ENCODE peak calls at places on chromosomes 4 and X, in six cellular contexts. O, Y, D, A, L and S are unnamed samples.

GRCh38 chrX:140713174-140713539 is 3.6 kb downstream of the LINC00632 start:
- DNase-seq in D (no peak), Y (no peak), O (no peak), A (no peak), L (no peak), S (no peak)

GRCh38 chr4:128635141-128635911 is 174.2 kb upstream of the JADE1 start:
- DNase-seq in Y (peak), D (no peak), O (no peak), A (peak), L (no peak), S (no peak)

GRCh38 chr4:83255584-83255983 is 29.0 kb downstream of the COQ2 start:
- DNase-seq in A (peak), D (peak), L (no peak), Y (no peak), O (no peak), S (no peak)

GRCh38 chr4:8607603-8608481 is 15.3 kb downstream of the CPZ start:
- DNase-seq in O (peak), D (no peak), L (peak), Y (peak), A (peak), S (peak)

GRCh38 chrX:150897371-150898319 is 823 bp downstream of the CD99L2 start:
- DNase-seq in L (no peak), D (peak), Y (peak), O (peak), A (peak), S (no peak)

GRCh38 chrX:97155809-97156208 is 272.1 kb downstream of the RPA4 start:
- DNase-seq in D (no peak), L (no peak), Y (no peak), A (no peak), O (no peak), S (no peak)

GRCh38 chr4:107824367-107825071 is at the start of gene SGMS2:
- DNase-seq in L (no peak), D (peak), A (peak), O (peak), Y (peak), S (peak)

GRCh38 chr4:23305026-23305425 is 584.8 kb downstream of the PPARGC1A start:
- DNase-seq in A (no peak), D (no peak), L (no peak), Y (no peak), O (no peak), S (no peak)

GRCh38 chr4:184096561-184097239 is 121.0 kb downstream of the ENPP6 start:
- DNase-seq in O (no peak), A (peak), Y (no peak), D (no peak), L (no peak), S (no peak)

GRCh38 chr4:102623622-102624021 is 122.5 kb downstream of the NFKB1 start:
- DNase-seq in A (peak), L (no peak), D (peak), Y (peak), O (no peak), S (no peak)

GRCh38 chrX:65874765-65875164 is 165.1 kb downstream of the VSIG4 start:
- DNase-seq in D (peak), O (no peak), A (no peak), L (no peak), Y (no peak), S (no peak)

GRCh38 chrX:65866762-65867161 is 173.1 kb downstream of the VSIG4 start:
- DNase-seq in D (no peak), O (no peak), L (no peak), Y (no peak), A (no peak), S (no peak)

GRCh38 chrX:65866146-65866545 is 173.7 kb downstream of the VSIG4 start:
- DNase-seq in O (no peak), Y (no peak), D (no peak), A (no peak), L (no peak), S (peak)

GRCh38 chrX:65874110-65874509 is 165.8 kb downstream of the VSIG4 start:
- DNase-seq in Y (no peak), D (no peak), O (no peak), L (no peak), A (no peak), S (no peak)

GRCh38 chrX:65871671-65872311 is 168.1 kb downstream of the VSIG4 start:
- DNase-seq in D (peak), Y (peak), L (peak), A (peak), O (no peak), S (peak)
- TF ChIP-seq CTCF in D (peak), Y (peak), L (peak), A (no peak), O (no peak), S (peak)

GRCh38 chr4:119041951-119042560 is 93.6 kb upstream of the MYOZ2 start:
- DNase-seq in Y (peak), D (peak), L (peak), A (peak), O (peak), S (peak)
- TF ChIP-seq CTCF in Y (peak), D (peak), L (peak), A (peak), O (peak), S (peak)

GRCh38 chr4:4507403-4507802 is 34.4 kb downstream of the STX18 start:
- DNase-seq in Y (no peak), L (no peak), A (no peak), O (no peak), D (no peak), S (no peak)

GRCh38 chr4:4509521-4509920 is 32.3 kb downstream of the STX18 start:
- DNase-seq in Y (no peak), A (no peak), O (no peak), L (no peak), D (no peak), S (no peak)

GRCh38 chr4:4506961-4507360 is 34.9 kb downstream of the STX18 start:
- DNase-seq in A (peak), L (no peak), D (no peak), Y (no peak), O (no peak), S (no peak)

GRCh38 chr4:4504783-4505182 is 37.1 kb downstream of the STX18 start:
- DNase-seq in A (no peak), L (no peak), Y (no peak), O (no peak), D (no peak), S (no peak)

DNA sequence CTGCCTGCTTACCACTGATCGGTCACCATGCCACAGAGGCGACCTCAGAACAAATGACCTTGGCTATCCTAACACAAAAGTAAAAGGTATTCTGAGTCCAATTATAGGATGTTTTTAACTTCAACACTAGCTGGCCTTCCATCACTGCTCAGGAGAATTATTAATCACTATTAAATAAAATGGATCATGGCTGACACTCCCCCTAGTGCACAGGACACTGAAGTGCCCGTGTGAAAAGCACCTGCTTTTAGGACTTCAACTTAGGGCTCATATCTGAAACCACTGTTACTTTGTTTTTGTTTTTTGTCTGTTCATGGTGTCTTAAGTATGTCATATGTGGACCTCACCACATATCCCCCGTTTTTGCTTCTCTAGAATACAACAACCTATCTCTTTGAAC is 33.9 kb downstream of the STX18 start:
- DNase-seq in Y (no peak), L (no peak), A (no peak), D (peak), O (no peak), S (no peak)
- TF ChIP-seq CTCF in Y (peak), L (peak), A (peak), D (peak), O (peak), S (peak)

DNA sequence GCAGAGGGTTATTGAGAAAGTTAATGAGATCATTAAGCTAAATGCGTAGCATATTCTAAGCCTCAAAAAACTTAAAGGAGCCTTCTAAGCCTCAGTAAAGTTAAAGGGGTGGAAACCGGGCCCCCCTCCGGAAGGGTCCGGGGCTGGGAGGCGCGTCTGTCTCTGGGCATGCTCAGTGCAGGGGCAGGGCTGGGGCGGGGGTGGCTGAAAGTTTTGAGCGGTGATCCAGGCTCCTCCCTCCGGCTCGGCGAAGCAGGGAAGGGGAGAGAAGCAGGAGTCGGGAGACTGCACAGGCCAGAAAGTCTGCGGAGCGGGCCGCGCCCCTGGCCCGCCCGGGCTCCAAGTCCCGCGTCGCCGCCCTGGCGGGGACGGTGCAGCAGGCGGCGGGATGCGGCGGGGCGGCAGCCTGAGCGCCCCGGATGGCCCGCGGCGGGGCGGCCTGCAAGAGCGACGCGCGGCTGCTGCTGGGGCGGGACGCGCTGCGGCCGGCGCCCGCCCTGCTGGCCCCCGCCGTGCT is at the start of gene EVC:
- DNase-seq in A (peak), Y (peak), D (peak), O (peak), L (no peak), S (peak)
- TF ChIP-seq CTCF in A (no peak), Y (no peak), D (no peak), O (no peak), L (no peak), S (no peak)

DNA sequence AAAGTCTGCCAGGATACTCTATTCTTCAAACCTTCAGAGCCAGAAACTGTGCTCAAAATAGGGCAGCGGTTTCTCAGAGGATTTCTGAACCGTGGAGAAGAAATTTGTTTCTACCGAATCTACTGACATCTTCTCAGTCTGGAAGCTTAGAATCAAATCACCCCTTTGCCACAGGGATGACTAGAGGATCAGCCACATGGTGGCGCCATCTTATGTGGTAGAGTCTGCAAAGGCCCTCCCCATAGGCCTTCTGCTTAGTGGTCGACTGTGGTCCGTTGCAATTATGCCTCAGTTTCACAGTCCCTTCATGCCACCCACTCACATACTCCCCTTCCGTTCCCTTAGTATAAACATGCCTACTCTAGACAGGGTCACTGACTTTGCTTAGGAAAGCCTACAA is 680.7 kb upstream of the SPANXN1 start:
- DNase-seq in L (no peak), D (peak), O (peak), Y (peak), A (no peak), S (no peak)
- TF ChIP-seq CTCF in L (peak), D (no peak), O (no peak), Y (peak), A (no peak), S (no peak)

DNA sequence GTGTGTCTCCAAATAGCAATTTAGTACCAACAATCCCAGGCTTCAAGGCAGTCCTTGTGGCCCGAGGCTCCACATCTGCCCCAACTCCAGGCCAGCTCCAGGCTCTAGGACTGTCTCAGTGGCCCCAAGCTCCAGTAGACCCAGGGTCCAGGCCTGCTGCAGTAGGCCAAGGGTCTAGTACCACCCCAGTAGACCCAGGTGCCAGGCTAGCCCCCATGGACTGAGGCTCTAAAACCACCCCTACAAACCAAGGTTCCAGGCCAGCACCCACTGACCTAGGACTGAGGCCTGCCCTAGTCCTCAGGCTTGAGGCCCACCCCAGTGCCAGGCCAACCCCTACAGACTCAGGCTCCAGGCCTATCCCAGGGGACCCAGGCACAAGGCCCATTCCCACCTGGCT is 191.6 kb downstream of the DLG3 start:
- DNase-seq in D (no peak), A (no peak), L (no peak), Y (no peak), O (no peak), S (no peak)
- TF ChIP-seq CTCF in D (no peak), A (no peak), L (no peak), Y (no peak), O (no peak), S (no peak)

DNA sequence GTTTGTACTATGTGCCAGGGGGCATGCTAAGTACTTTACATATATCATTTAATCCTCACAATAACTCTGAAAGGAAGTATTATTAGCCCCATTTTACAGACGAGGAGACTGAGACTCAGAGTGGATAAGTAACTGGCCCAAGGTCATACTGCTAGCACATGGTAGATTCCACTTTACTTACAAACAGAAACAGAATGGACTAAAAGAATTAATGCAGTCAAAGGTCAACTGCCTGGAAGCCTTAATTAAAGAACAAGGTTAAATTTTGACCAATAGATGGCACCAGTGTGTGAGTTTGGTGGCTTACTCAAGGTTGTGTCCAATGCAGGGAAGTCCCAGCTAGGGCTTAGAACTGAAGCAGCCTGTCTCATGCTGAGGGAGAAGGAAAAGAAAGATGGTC is 4.7 kb downstream of the RIPPLY1 start:
- DNase-seq in L (no peak), D (peak), A (peak), Y (peak), O (no peak), S (peak)
- TF ChIP-seq CTCF in L (peak), D (peak), A (peak), Y (peak), O (peak), S (peak)

GRCh38 chr4:117447925-117448324 is 362.5 kb upstream of the TRAM1L1 start:
- DNase-seq in Y (no peak), L (peak), D (no peak), A (no peak), O (no peak), S (no peak)
- TF ChIP-seq CTCF in Y (peak), L (peak), D (no peak), A (no peak), O (no peak), S (peak)